ENCODE peak calls at places on chromosomes 12 and 14, in five cellular contexts. E is cardiac septum; G is activated CD4-positive, alpha-beta T cell treated with anti-CD3 and anti-CD28 coated beads for 36 hours; D is IMR-90; Z is COR-L47. S is an unnamed sample.

GRCh38 chr12:42372154-42372791 is 46.3 kb downstream of the PPHLN1 start:
- DNase-seq in E (no peak), G (peak; percentile 22), D (peak; percentile 46), Z (peak; percentile 15), S (no peak)

GRCh38 chr14:64970776-64971451 is 1.2 kb downstream of the RAB15 start:
- DNase-seq in E (no peak), G (no peak), D (peak; percentile 6), Z (no peak), S (no peak)

GRCh38 chr12:54439521-54440255 is 20.6 kb upstream of the ITGA5 start:
- DNase-seq in E (no peak), G (no peak), D (peak; percentile 86), Z (peak; percentile 18), S (no peak)

GRCh38 chr14:94568186-94568585 is 6.9 kb downstream of the SERPINA4 start:
- DNase-seq in E (peak; percentile 62), G (no peak), D (no peak), Z (no peak), S (no peak)

GRCh38 chr14:75479770-75480600 is 42.3 kb upstream of the BATF start:
- DNase-seq in E (no peak), G (no peak), D (no peak), Z (no peak), S (no peak)

GRCh38 chr14:76498976-76499375 is 123.0 kb downstream of the ESRRB start:
- DNase-seq in E (no peak), G (no peak), D (no peak), Z (no peak), S (no peak)

GRCh38 chr14:85577542-85578140 is 47.7 kb downstream of the FLRT2 start:
- DNase-seq in E (no peak), G (no peak), D (no peak), Z (no peak), S (no peak)

GRCh38 chr12:52349196-52349595 is 18.1 kb downstream of the KRT85 start:
- DNase-seq in E (no peak), G (no peak), D (peak; percentile 4), Z (no peak), S (no peak)

GRCh38 chr12:96883571-96883970 is 23.5 kb upstream of the NEDD1 start:
- DNase-seq in E (no peak), G (no peak), D (peak; percentile 61), Z (no peak), S (no peak)

GRCh38 chr14:97036096-97036852 is 239.1 kb downstream of the VRK1 start:
- DNase-seq in E (no peak), G (no peak), D (no peak), Z (no peak), S (no peak)

GRCh38 chr14:104321151-104322130 is 183.1 kb downstream of the KIF26A start:
- DNase-seq in E (peak; percentile 60), G (no peak), D (no peak), Z (no peak), S (no peak)

GRCh38 chr14:54364555-54365415 is 32.0 kb upstream of the CDKN3 start:
- DNase-seq in E (no peak), G (no peak), D (peak; percentile 37), Z (no peak), S (peak; percentile 15)

GRCh38 chr12:57764662-57765002 is 2.2 kb downstream of the CYP27B1 start:
- DNase-seq in E (no peak), G (peak; percentile 55), D (no peak), Z (peak; percentile 48), S (no peak)

GRCh38 chr14:49549446-49549845 is 36.7 kb downstream of the RPS29 start:
- DNase-seq in E (no peak), G (no peak), D (no peak), Z (no peak), S (no peak)

GRCh38 chr14:74501135-74501614 is 7.6 kb downstream of the ISCA2 start:
- DNase-seq in E (no peak), G (peak; percentile 27), D (peak; percentile 83), Z (peak; percentile 33), S (peak; percentile 76)

GRCh38 chr12:44317651-44318126 is 481.8 kb downstream of the TMEM117 start:
- DNase-seq in E (no peak), G (peak; percentile 7), D (peak; percentile 40), Z (peak; percentile 41), S (no peak)

GRCh38 chr12:91610561-91610960 is 427.9 kb upstream of the DCN start:
- DNase-seq in E (no peak), G (no peak), D (no peak), Z (no peak), S (no peak)

GRCh38 chr12:45336331-45336730 is 120.4 kb downstream of the ANO6 start:
- DNase-seq in E (no peak), G (no peak), D (peak; percentile 99), Z (no peak), S (no peak)

GRCh38 chr12:106924458-106924857 is 31.2 kb upstream of the TMEM263 start:
- DNase-seq in E (no peak), G (no peak), D (peak; percentile 48), Z (no peak), S (no peak)

GRCh38 chr12:111343181-111343580 is 25.7 kb downstream of the PHETA1 start:
- DNase-seq in E (no peak), G (no peak), D (no peak), Z (no peak), S (no peak)

GRCh38 chr12:53569174-53569557 is 57.0 kb downstream of the ATF7 start:
- DNase-seq in E (no peak), G (no peak), D (peak; percentile 80), Z (no peak), S (no peak)

GRCh38 chr14:37726708-37727107 is 131.3 kb downstream of the TTC6 start:
- DNase-seq in E (no peak), G (no peak), D (no peak), Z (no peak), S (no peak)

GRCh38 chr12:107196681-107197080 is 103.3 kb upstream of the CRY1 start:
- DNase-seq in E (no peak), G (no peak), D (peak; percentile 69), Z (no peak), S (no peak)

GRCh38 chr14:105485720-105486332 is 860 bp upstream of the CRIP1 start:
- DNase-seq in E (no peak), G (peak; percentile 71), D (no peak), Z (no peak), S (no peak)

GRCh38 chr12:105172037-105172436 is 63.9 kb downstream of the APPL2 start:
- DNase-seq in E (no peak), G (no peak), D (no peak), Z (no peak), S (no peak)

GRCh38 chr12:3170423-3171194 is 93.4 kb downstream of the TSPAN9 start:
- DNase-seq in E (no peak), G (no peak), D (peak; percentile 97), Z (no peak), S (no peak)

GRCh38 chr14:100871234-100872186 is 32.0 kb downstream of the RTL1 start:
- DNase-seq in E (peak; percentile 29), G (peak; percentile 34), D (peak; percentile 59), Z (no peak), S (no peak)